ENCODE peak calls at places on chromosomes 2 and 18, in eight cellular contexts. F, L, P, X, V, H, C and S are unnamed samples.

GRCh38 chr2:29212009-29212408 is 96.8 kb downstream of the CLIP4 start:
- DNase-seq in F (peak), L (no peak), P (no peak), X (no peak), V (peak), H (no peak), C (no peak), S (no peak)

GRCh38 chr18:70373062-70373519 is 84.2 kb downstream of the SOCS6 start:
- DNase-seq in F (peak), L (peak), P (no peak), X (peak), V (peak), H (no peak), C (no peak), S (no peak)

GRCh38 chr2:68974251-68974650 is at the start of gene GKN1:
- DNase-seq in F (no peak), L (no peak), P (no peak), X (no peak), V (no peak), H (no peak), C (no peak), S (no peak)

GRCh38 chr2:153872311-153873061 is 764 bp downstream of the GALNT13 start:
- DNase-seq in F (peak), L (peak), P (no peak), X (no peak), V (no peak), H (peak), C (no peak), S (peak)

GRCh38 chr2:50014168-50014567 is 859.9 kb upstream of the FSHR start:
- DNase-seq in F (no peak), L (no peak), P (no peak), X (no peak), V (no peak), H (no peak), C (no peak), S (no peak)

GRCh38 chr2:85797959-85798358 is 44.2 kb downstream of the ATOH8 start:
- DNase-seq in F (peak), L (peak), P (no peak), X (peak), V (no peak), H (no peak), C (no peak), S (no peak)

GRCh38 chr18:58556333-58557012 is 72.4 kb downstream of the ALPK2 start:
- DNase-seq in F (peak), L (no peak), P (no peak), X (no peak), V (no peak), H (no peak), C (no peak), S (no peak)

GRCh38 chr2:100517556-100517955 is 45.2 kb upstream of the PDCL3 start:
- DNase-seq in F (no peak), L (no peak), P (no peak), X (no peak), V (no peak), H (no peak), C (no peak), S (no peak)

GRCh38 chr18:25074925-25075693 is 276.9 kb downstream of the ZNF521 start:
- DNase-seq in F (peak), L (no peak), P (no peak), X (no peak), V (no peak), H (no peak), C (no peak), S (no peak)

GRCh38 chr2:36480028-36480427 is 117.9 kb downstream of the FEZ2 start:
- DNase-seq in F (no peak), L (no peak), P (no peak), X (no peak), V (no peak), H (no peak), C (no peak), S (no peak)

GRCh38 chr18:34913837-34914755 is 127.1 kb upstream of the MAPRE2 start:
- DNase-seq in F (peak), L (peak), P (no peak), X (no peak), V (no peak), H (no peak), C (no peak), S (no peak)

GRCh38 chr2:201261471-201261870 is 1.1 kb downstream of the CASP8 start:
- DNase-seq in F (no peak), L (no peak), P (peak), X (no peak), V (no peak), H (peak), C (peak), S (no peak)

GRCh38 chr2:32947484-32948143 is 861 bp downstream of the LTBP1 start:
- DNase-seq in F (peak), L (peak), P (peak), X (peak), V (no peak), H (peak), C (no peak), S (no peak)

GRCh38 chr2:145065278-145065677 is 545.4 kb upstream of the ZEB2 start:
- DNase-seq in F (no peak), L (no peak), P (no peak), X (peak), V (no peak), H (no peak), C (no peak), S (no peak)

GRCh38 chr18:26746284-26747130 is 119.0 kb downstream of the AQP4 start:
- DNase-seq in F (no peak), L (peak), P (no peak), X (peak), V (no peak), H (no peak), C (no peak), S (no peak)

GRCh38 chr2:220002699-220003098 is 375.3 kb downstream of the SLC4A3 start:
- DNase-seq in F (no peak), L (no peak), P (no peak), X (no peak), V (no peak), H (no peak), C (no peak), S (no peak)

GRCh38 chr2:199461455-199462166 is 3.9 kb upstream of the SATB2 start:
- DNase-seq in F (no peak), L (no peak), P (no peak), X (no peak), V (no peak), H (peak), C (no peak), S (no peak)

GRCh38 chr2:54350422-54350821 is 94.4 kb upstream of the TSPYL6 start:
- DNase-seq in F (no peak), L (no peak), P (no peak), X (no peak), V (no peak), H (no peak), C (no peak), S (no peak)

GRCh38 chr2:44578401-44579135 is 216.8 kb downstream of the CAMKMT start:
- DNase-seq in F (no peak), L (no peak), P (no peak), X (peak), V (no peak), H (no peak), C (no peak), S (no peak)

GRCh38 chr2:41698787-41699422 is 348.9 kb upstream of the PKDCC start:
- DNase-seq in F (peak), L (peak), P (peak), X (peak), V (no peak), H (no peak), C (no peak), S (peak)

GRCh38 chr18:286515-287310 is 18.9 kb upstream of the THOC1 start:
- DNase-seq in F (no peak), L (peak), P (no peak), X (peak), V (no peak), H (no peak), C (no peak), S (no peak)

GRCh38 chr2:119156105-119156890 is 2.3 kb downstream of the C1QL2 start:
- DNase-seq in F (peak), L (no peak), P (no peak), X (no peak), V (no peak), H (no peak), C (no peak), S (peak)

GRCh38 chr2:30235859-30236535 is 4.7 kb downstream of the LBH start:
- DNase-seq in F (no peak), L (no peak), P (no peak), X (no peak), V (no peak), H (no peak), C (peak), S (no peak)

GRCh38 chr2:235988271-235989015 is 179.7 kb downstream of the GBX2 start:
- DNase-seq in F (no peak), L (no peak), P (no peak), X (no peak), V (no peak), H (no peak), C (no peak), S (no peak)

GRCh38 chr18:61732854-61733253 is 160.0 kb downstream of the RNF152 start:
- DNase-seq in F (no peak), L (no peak), P (no peak), X (no peak), V (no peak), H (no peak), C (no peak), S (no peak)

GRCh38 chr2:178152033-178152432 is 39.8 kb downstream of the RBM45 start:
- DNase-seq in F (no peak), L (peak), P (no peak), X (no peak), V (no peak), H (no peak), C (no peak), S (no peak)

GRCh38 chr2:228827056-228827455 is 444.0 kb downstream of the PID1 start:
- DNase-seq in F (no peak), L (no peak), P (no peak), X (peak), V (peak), H (no peak), C (no peak), S (no peak)

GRCh38 chr18:8704361-8705279 is 736 bp upstream of the MTCL1 start:
- DNase-seq in F (peak), L (peak), P (peak), X (peak), V (peak), H (peak), C (peak), S (peak)

GRCh38 chr2:240786871-240787311 is 33.1 kb downstream of the KIF1A start:
- DNase-seq in F (no peak), L (no peak), P (no peak), X (no peak), V (no peak), H (no peak), C (no peak), S (no peak)

GRCh38 chr18:7520200-7520780 is 46.8 kb upstream of the PTPRM start:
- DNase-seq in F (no peak), L (no peak), P (no peak), X (no peak), V (no peak), H (no peak), C (no peak), S (no peak)

GRCh38 chr2:205477016-205477705 is 205.1 kb upstream of the NRP2 start:
- DNase-seq in F (no peak), L (peak), P (no peak), X (peak), V (no peak), H (no peak), C (no peak), S (no peak)

GRCh38 chr2:201835066-201835465 is 28.7 kb downstream of the CDK15 start:
- DNase-seq in F (no peak), L (no peak), P (no peak), X (no peak), V (no peak), H (no peak), C (no peak), S (no peak)

GRCh38 chr2:193240752-193241151 is 1046.0 kb upstream of the TMEFF2 start:
- DNase-seq in F (peak), L (peak), P (no peak), X (no peak), V (no peak), H (no peak), C (no peak), S (no peak)

GRCh38 chr2:217631091-217631490 is 371.7 kb downstream of the TNS1 start:
- DNase-seq in F (no peak), L (no peak), P (no peak), X (no peak), V (no peak), H (no peak), C (no peak), S (no peak)

GRCh38 chr18:76448262-76449109 is 46.6 kb downstream of the ZNF516 start:
- DNase-seq in F (no peak), L (no peak), P (no peak), X (no peak), V (no peak), H (no peak), C (peak), S (no peak)

GRCh38 chr18:54233228-54233625 is 8.8 kb upstream of the MBD2 start:
- DNase-seq in F (no peak), L (no peak), P (no peak), X (no peak), V (no peak), H (no peak), C (no peak), S (no peak)

GRCh38 chr2:234989183-234989701 is 37.4 kb downstream of the SH3BP4 start:
- DNase-seq in F (no peak), L (no peak), P (peak), X (peak), V (no peak), H (peak), C (no peak), S (no peak)

GRCh38 chr2:215624423-215624829 is 188.6 kb upstream of the FN1 start:
- DNase-seq in F (peak), L (peak), P (no peak), X (peak), V (peak), H (no peak), C (no peak), S (no peak)

GRCh38 chr2:119730598-119731278 is 29.0 kb upstream of the PTPN4 start:
- DNase-seq in F (no peak), L (no peak), P (no peak), X (no peak), V (no peak), H (no peak), C (no peak), S (no peak)

GRCh38 chr2:190409616-190410015 is 1.5 kb downstream of the MFSD6 start:
- DNase-seq in F (no peak), L (no peak), P (no peak), X (no peak), V (no peak), H (no peak), C (no peak), S (no peak)
- H3K4me3 ChIP-seq in F (no peak), L (peak), P (no peak), X (no peak), V (no peak), H (peak), C (peak), S (no peak)

GRCh38 chr2:88832256-88832991 is 141.0 kb downstream of the RPIA start:
- DNase-seq in F (no peak), L (no peak), P (no peak), X (no peak), V (no peak), H (no peak), C (no peak), S (no peak)
- H3K4me3 ChIP-seq in F (no peak), L (no peak), P (no peak), X (no peak), V (no peak), H (no peak), C (no peak), S (no peak)

DNA sequence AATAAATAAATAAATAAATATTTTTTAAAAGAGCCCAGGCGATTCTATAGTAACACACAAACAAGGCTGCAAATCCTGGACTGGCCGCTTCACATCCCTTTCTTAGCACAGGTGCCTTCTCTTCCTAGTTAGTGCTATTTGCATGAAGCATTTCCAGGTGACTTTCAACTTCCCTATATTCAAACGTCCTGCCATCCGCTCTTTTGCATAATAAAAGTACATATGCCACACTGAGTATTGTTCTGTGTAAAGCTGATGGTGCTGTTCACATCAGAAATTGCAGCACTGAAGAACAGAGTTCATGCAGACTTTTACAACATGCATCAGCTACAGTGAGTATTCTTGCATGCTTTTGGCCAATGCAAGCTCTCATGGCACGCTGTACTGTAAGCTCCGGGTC is 25.7 kb upstream of the CEP68 start:
- DNase-seq in F (no peak), L (no peak), P (peak), X (no peak), V (no peak), H (no peak), C (no peak), S (no peak)
- H3K4me3 ChIP-seq in F (no peak), L (no peak), P (no peak), X (no peak), V (no peak), H (no peak), C (no peak), S (no peak)

GRCh38 chr2:24077879-24078278 is 1.8 kb upstream of the SF3B6 start:
- DNase-seq in F (no peak), L (no peak), P (peak), X (no peak), V (no peak), H (no peak), C (no peak), S (no peak)
- H3K4me3 ChIP-seq in F (no peak), L (no peak), P (no peak), X (peak), V (peak), H (peak), C (no peak), S (peak)